ENCODE peak calls at places on chromosomes 2 and 18, in six cellular contexts. One of them, this sample, is unnamed.

GRCh38 chr2:15047184-15047583 is 414.7 kb downstream of the LRATD1 start:
- DNase-seq in cardiac fibroblast: no peak
- DNase-seq in GM23338: peak; percentile 49
- DNase-seq in astrocyte of the spinal cord: no peak
- DNase-seq in DND-41: no peak
- DNase-seq in lower leg skin: no peak
- DNase-seq in this sample: no peak

GRCh38 chr2:58042486-58042970 is 4.1 kb upstream of the VRK2 start:
- DNase-seq in DND-41: peak; percentile 22
- DNase-seq in lower leg skin: no peak
- DNase-seq in cardiac fibroblast: peak; percentile 84
- DNase-seq in GM23338: no peak
- DNase-seq in astrocyte of the spinal cord: peak; percentile 93
- DNase-seq in this sample: peak; percentile 71

GRCh38 chr2:156331572-156332451 is 709 bp downstream of the NR4A2 start:
- DNase-seq in GM23338: peak; percentile 77
- DNase-seq in cardiac fibroblast: peak; percentile 90
- DNase-seq in lower leg skin: peak; percentile 95
- DNase-seq in DND-41: peak; percentile 35
- DNase-seq in astrocyte of the spinal cord: peak; percentile 81
- DNase-seq in this sample: peak; percentile 87

GRCh38 chr2:180790891-180791290 is 189.5 kb upstream of the UBE2E3 start:
- DNase-seq in lower leg skin: no peak
- DNase-seq in cardiac fibroblast: peak; percentile 8
- DNase-seq in astrocyte of the spinal cord: peak; percentile 5
- DNase-seq in DND-41: no peak
- DNase-seq in GM23338: no peak
- DNase-seq in this sample: peak; percentile 69

GRCh38 chr2:236572482-236572881 is 2.9 kb downstream of the ACKR3 start:
- DNase-seq in astrocyte of the spinal cord: no peak
- DNase-seq in DND-41: no peak
- DNase-seq in cardiac fibroblast: no peak
- DNase-seq in lower leg skin: peak; percentile 87
- DNase-seq in GM23338: peak; percentile 33
- DNase-seq in this sample: no peak

GRCh38 chr18:32301976-32302743 is 112.3 kb downstream of the MEP1B start:
- DNase-seq in GM23338: no peak
- DNase-seq in cardiac fibroblast: peak; percentile 79
- DNase-seq in DND-41: no peak
- DNase-seq in lower leg skin: no peak
- DNase-seq in astrocyte of the spinal cord: peak; percentile 85
- DNase-seq in this sample: peak; percentile 88

GRCh38 chr2:2324119-2324518 is 7.0 kb downstream of the MYT1L start:
- DNase-seq in DND-41: no peak
- DNase-seq in cardiac fibroblast: no peak
- DNase-seq in astrocyte of the spinal cord: no peak
- DNase-seq in lower leg skin: no peak
- DNase-seq in GM23338: peak; percentile 9
- DNase-seq in this sample: no peak

GRCh38 chr2:177338177-177338721 is 54.3 kb upstream of the AGPS start:
- DNase-seq in lower leg skin: no peak
- DNase-seq in DND-41: no peak
- DNase-seq in cardiac fibroblast: peak; percentile 70
- DNase-seq in astrocyte of the spinal cord: peak; percentile 70
- DNase-seq in GM23338: no peak
- DNase-seq in this sample: peak; percentile 84

GRCh38 chr2:71503827-71504226 is 50.5 kb downstream of the DYSF start:
- DNase-seq in DND-41: no peak
- DNase-seq in lower leg skin: no peak
- DNase-seq in cardiac fibroblast: no peak
- DNase-seq in GM23338: no peak
- DNase-seq in astrocyte of the spinal cord: no peak
- DNase-seq in this sample: no peak

GRCh38 chr2:63652063-63652985 is 63.6 kb downstream of the MDH1 start:
- DNase-seq in lower leg skin: no peak
- DNase-seq in cardiac fibroblast: no peak
- DNase-seq in DND-41: no peak
- DNase-seq in astrocyte of the spinal cord: no peak
- DNase-seq in GM23338: no peak
- DNase-seq in this sample: no peak

GRCh38 chr2:65103013-65103720 is 26.7 kb downstream of the RAB1A start:
- DNase-seq in GM23338: no peak
- DNase-seq in lower leg skin: no peak
- DNase-seq in DND-41: no peak
- DNase-seq in cardiac fibroblast: no peak
- DNase-seq in astrocyte of the spinal cord: no peak
- DNase-seq in this sample: peak; percentile 38

GRCh38 chr2:23617167-23617787 is 232.3 kb downstream of the KLHL29 start:
- DNase-seq in lower leg skin: no peak
- DNase-seq in cardiac fibroblast: peak; percentile 87
- DNase-seq in astrocyte of the spinal cord: peak; percentile 50
- DNase-seq in DND-41: no peak
- DNase-seq in GM23338: no peak
- DNase-seq in this sample: peak; percentile 71

GRCh38 chr2:23618265-23618664 is 233.3 kb downstream of the KLHL29 start:
- DNase-seq in cardiac fibroblast: no peak
- DNase-seq in astrocyte of the spinal cord: no peak
- DNase-seq in GM23338: no peak
- DNase-seq in DND-41: no peak
- DNase-seq in lower leg skin: no peak
- DNase-seq in this sample: no peak

GRCh38 chr2:23618696-23619530 is 233.9 kb downstream of the KLHL29 start:
- DNase-seq in cardiac fibroblast: no peak
- DNase-seq in GM23338: no peak
- DNase-seq in astrocyte of the spinal cord: no peak
- DNase-seq in lower leg skin: no peak
- DNase-seq in DND-41: no peak
- DNase-seq in this sample: peak; percentile 39

GRCh38 chr2:23616630-23617029 is 231.7 kb downstream of the KLHL29 start:
- DNase-seq in cardiac fibroblast: no peak
- DNase-seq in DND-41: no peak
- DNase-seq in GM23338: no peak
- DNase-seq in astrocyte of the spinal cord: no peak
- DNase-seq in lower leg skin: no peak
- DNase-seq in this sample: no peak

GRCh38 chr2:23617817-23618216 is 232.8 kb downstream of the KLHL29 start:
- DNase-seq in cardiac fibroblast: no peak
- DNase-seq in lower leg skin: no peak
- DNase-seq in GM23338: no peak
- DNase-seq in DND-41: no peak
- DNase-seq in astrocyte of the spinal cord: no peak
- DNase-seq in this sample: no peak
- H3K4me3 ChIP-seq in cardiac fibroblast: no peak overlapping the region
- H3K4me3 ChIP-seq in lower leg skin: no peak overlapping the region
- H3K4me3 ChIP-seq in GM23338: no peak overlapping the region
- H3K4me3 ChIP-seq in DND-41: no peak overlapping the region
- H3K4me3 ChIP-seq in astrocyte of the spinal cord: no peak overlapping the region
- H3K4me3 ChIP-seq in this sample: peak overlapping the region; percentile 28

DNA sequence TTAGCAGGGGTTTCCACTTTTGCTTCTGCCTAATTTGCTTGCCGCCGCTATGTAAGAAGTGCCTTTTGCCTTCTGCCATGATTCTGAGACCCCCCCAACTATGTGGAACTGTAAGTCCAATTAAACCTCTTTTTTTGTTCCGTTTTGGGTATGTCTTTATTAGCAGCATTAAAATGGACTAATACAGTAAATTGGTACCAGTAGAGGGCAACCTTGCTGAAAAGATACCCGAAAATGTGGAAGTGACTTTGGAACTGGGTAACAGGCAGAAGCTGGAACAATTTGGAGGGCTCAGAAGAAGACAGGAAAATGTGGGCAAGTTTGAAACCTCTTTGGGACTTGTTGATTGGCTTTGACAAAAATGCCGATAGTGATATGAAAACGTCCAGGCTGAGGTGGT is 216.1 kb upstream of the FSIP2 start:
- DNase-seq in GM23338: peak; percentile 22
- DNase-seq in cardiac fibroblast: no peak
- DNase-seq in DND-41: no peak
- DNase-seq in astrocyte of the spinal cord: no peak
- DNase-seq in lower leg skin: no peak
- DNase-seq in this sample: no peak
- TF ChIP-seq CTCF in GM23338: peak; percentile 59
- TF ChIP-seq CTCF in cardiac fibroblast: no peak
- TF ChIP-seq CTCF in DND-41: no peak
- TF ChIP-seq CTCF in astrocyte of the spinal cord: no peak
- TF ChIP-seq CTCF in lower leg skin: no peak
- TF ChIP-seq CTCF in this sample: no peak

GRCh38 chr2:174341995-174342571 is 7.3 kb downstream of the SP9 start:
- DNase-seq in cardiac fibroblast: no peak
- DNase-seq in astrocyte of the spinal cord: no peak
- DNase-seq in lower leg skin: peak; percentile 86
- DNase-seq in GM23338: peak; percentile 41
- DNase-seq in DND-41: no peak
- DNase-seq in this sample: no peak
- H3K4me3 ChIP-seq in cardiac fibroblast: no peak overlapping the region
- H3K4me3 ChIP-seq in astrocyte of the spinal cord: no peak overlapping the region
- H3K4me3 ChIP-seq in lower leg skin: no peak overlapping the region
- H3K4me3 ChIP-seq in GM23338: peak overlapping the region; percentile 66
- H3K4me3 ChIP-seq in DND-41: no peak overlapping the region
- H3K4me3 ChIP-seq in this sample: peak overlapping the region; percentile 29

DNA sequence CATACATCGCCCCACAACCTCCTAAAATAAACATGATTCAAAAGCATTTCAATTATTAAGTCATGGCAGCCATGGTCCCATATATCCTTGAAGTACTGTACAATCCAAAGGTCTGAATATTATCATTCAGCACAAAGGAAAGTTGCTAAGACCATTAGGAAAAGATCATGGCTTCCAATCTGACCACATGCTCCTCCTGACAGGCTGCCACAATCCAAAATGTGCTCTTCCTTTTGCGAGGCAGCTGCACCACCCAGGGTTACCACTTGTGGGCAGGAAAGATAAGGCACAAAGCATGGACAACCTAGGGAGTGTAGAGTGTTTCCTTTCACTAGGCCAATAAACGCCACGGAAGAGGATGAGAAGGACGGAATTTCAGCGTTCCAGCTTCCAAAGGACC is 5.4 kb downstream of the BOLA3 start:
- DNase-seq in DND-41: no peak
- DNase-seq in lower leg skin: no peak
- DNase-seq in cardiac fibroblast: no peak
- DNase-seq in GM23338: peak; percentile 74
- DNase-seq in astrocyte of the spinal cord: no peak
- DNase-seq in this sample: no peak
- TF ChIP-seq CTCF in DND-41: peak; percentile 52
- TF ChIP-seq CTCF in lower leg skin: no peak
- TF ChIP-seq CTCF in cardiac fibroblast: peak; percentile 28
- TF ChIP-seq CTCF in GM23338: peak; percentile 61
- TF ChIP-seq CTCF in astrocyte of the spinal cord: no peak
- TF ChIP-seq CTCF in this sample: no peak

DNA sequence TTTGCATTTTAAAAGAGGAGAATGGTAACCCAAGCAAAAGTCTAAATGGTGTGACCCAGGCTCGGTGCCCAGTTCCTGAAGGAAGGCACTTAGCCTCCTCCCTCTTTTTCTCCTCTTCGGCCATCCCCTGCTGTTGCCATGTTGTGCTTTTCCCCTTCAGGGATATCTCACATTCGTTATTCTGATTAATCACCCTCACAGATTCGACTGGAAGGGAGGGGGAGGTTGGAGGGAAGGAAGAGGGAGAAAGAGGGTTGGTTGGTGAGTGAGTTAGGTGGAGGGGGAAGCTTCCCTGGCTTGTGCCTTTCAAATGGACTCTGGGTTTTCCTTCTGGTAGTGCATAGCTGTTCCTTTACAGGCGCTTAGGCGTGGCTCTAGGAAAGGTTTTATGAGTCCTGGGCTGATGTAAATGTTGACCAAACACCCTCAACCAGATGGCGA is 39.0 kb upstream of the LYPD6B start:
- DNase-seq in lower leg skin: no peak
- DNase-seq in GM23338: peak; percentile 55
- DNase-seq in cardiac fibroblast: no peak
- DNase-seq in DND-41: no peak
- DNase-seq in astrocyte of the spinal cord: no peak
- DNase-seq in this sample: no peak
- H3K4me3 ChIP-seq in lower leg skin: no peak overlapping the region
- H3K4me3 ChIP-seq in GM23338: peak overlapping the region; percentile 34
- H3K4me3 ChIP-seq in cardiac fibroblast: no peak overlapping the region
- H3K4me3 ChIP-seq in DND-41: no peak overlapping the region
- H3K4me3 ChIP-seq in astrocyte of the spinal cord: no peak overlapping the region
- H3K4me3 ChIP-seq in this sample: peak overlapping the region; percentile 37

GRCh38 chr2:179349670-179350303 is 85.2 kb upstream of the SESTD1 start:
- DNase-seq in GM23338: no peak
- DNase-seq in astrocyte of the spinal cord: no peak
- DNase-seq in lower leg skin: no peak
- DNase-seq in DND-41: no peak
- DNase-seq in cardiac fibroblast: no peak
- DNase-seq in this sample: no peak

GRCh38 chr2:179352181-179352580 is 87.5 kb upstream of the SESTD1 start:
- DNase-seq in DND-41: no peak
- DNase-seq in astrocyte of the spinal cord: no peak
- DNase-seq in cardiac fibroblast: no peak
- DNase-seq in GM23338: no peak
- DNase-seq in lower leg skin: no peak
- DNase-seq in this sample: no peak

GRCh38 chr2:179355881-179356280 is 91.2 kb upstream of the SESTD1 start:
- DNase-seq in astrocyte of the spinal cord: no peak
- DNase-seq in lower leg skin: no peak
- DNase-seq in cardiac fibroblast: peak; percentile 29
- DNase-seq in GM23338: no peak
- DNase-seq in DND-41: no peak
- DNase-seq in this sample: no peak

GRCh38 chr2:179354296-179354695 is 89.7 kb upstream of the SESTD1 start:
- DNase-seq in cardiac fibroblast: no peak
- DNase-seq in GM23338: no peak
- DNase-seq in lower leg skin: no peak
- DNase-seq in astrocyte of the spinal cord: no peak
- DNase-seq in DND-41: no peak
- DNase-seq in this sample: no peak

GRCh38 chr2:179354739-179355537 is 90.3 kb upstream of the SESTD1 start:
- DNase-seq in GM23338: no peak
- DNase-seq in cardiac fibroblast: peak; percentile 20
- DNase-seq in astrocyte of the spinal cord: peak; percentile 30
- DNase-seq in lower leg skin: no peak
- DNase-seq in DND-41: no peak
- DNase-seq in this sample: peak; percentile 24
- TF ChIP-seq CTCF in GM23338: no peak
- TF ChIP-seq CTCF in cardiac fibroblast: peak; percentile 33
- TF ChIP-seq CTCF in astrocyte of the spinal cord: peak; percentile 49
- TF ChIP-seq CTCF in lower leg skin: no peak
- TF ChIP-seq CTCF in DND-41: peak; percentile 31
- TF ChIP-seq CTCF in this sample: peak; percentile 17

DNA sequence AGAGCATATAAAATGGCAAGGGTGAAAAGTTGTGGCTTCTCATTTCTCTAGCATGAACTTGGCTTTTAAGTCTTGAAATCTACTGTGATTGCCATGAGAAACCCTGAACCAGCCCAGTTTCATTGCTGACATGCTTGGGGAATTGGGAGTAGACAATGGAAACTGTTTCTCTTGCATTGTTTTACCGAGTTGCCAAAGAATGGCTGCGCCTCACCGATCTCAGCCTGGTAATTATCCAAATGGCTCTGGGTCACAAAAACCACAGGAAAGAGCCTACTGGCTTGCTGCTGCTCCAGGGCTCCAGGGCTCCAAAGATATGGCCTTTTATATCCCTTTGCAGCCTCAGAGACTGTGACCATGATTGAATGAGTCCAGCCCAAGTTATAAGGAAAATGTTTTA is 310.4 kb upstream of the NT5C1B start:
- DNase-seq in lower leg skin: no peak
- DNase-seq in DND-41: no peak
- DNase-seq in GM23338: no peak
- DNase-seq in astrocyte of the spinal cord: no peak
- DNase-seq in cardiac fibroblast: no peak
- DNase-seq in this sample: no peak
- H3K4me3 ChIP-seq in lower leg skin: no peak overlapping the region
- H3K4me3 ChIP-seq in DND-41: no peak overlapping the region
- H3K4me3 ChIP-seq in GM23338: no peak overlapping the region
- H3K4me3 ChIP-seq in astrocyte of the spinal cord: no peak overlapping the region
- H3K4me3 ChIP-seq in cardiac fibroblast: no peak overlapping the region
- H3K4me3 ChIP-seq in this sample: no peak overlapping the region

GRCh38 chr2:201201371-201201770 is 18.4 kb downstream of the CASP10 start:
- DNase-seq in cardiac fibroblast: no peak
- DNase-seq in lower leg skin: no peak
- DNase-seq in GM23338: no peak
- DNase-seq in DND-41: no peak
- DNase-seq in astrocyte of the spinal cord: no peak
- DNase-seq in this sample: no peak
- TF ChIP-seq CTCF in cardiac fibroblast: no peak
- TF ChIP-seq CTCF in lower leg skin: no peak
- TF ChIP-seq CTCF in GM23338: no peak
- TF ChIP-seq CTCF in DND-41: no peak
- TF ChIP-seq CTCF in astrocyte of the spinal cord: no peak
- TF ChIP-seq CTCF in this sample: no peak

This sample was measured in foreskin fibroblast.